ENCODE peak calls at places on chromosomes 7 and 10, in nine cellular contexts. E is CD4-positive, alpha-beta T cell; S is fibroblast of lung; I is stomach; T is transverse colon; G is RWPE1; Q is WERI-Rb-1; V is right atrium auricular region; C is GM12865. M is an unnamed sample.

GRCh38 chr10:10209152-10209551 is 808.5 kb upstream of the CELF2 start:
- DNase-seq in T (no peak), V (peak; percentile 61), G (no peak), Q (no peak), S (peak; percentile 94), I (no peak), C (peak; percentile 76), E (no peak), M (no peak)

GRCh38 chr7:44131173-44132009 is 8.0 kb upstream of the POLD2 start:
- DNase-seq in V (no peak), G (peak; percentile 23), Q (peak; percentile 79), C (peak; percentile 18), T (no peak), E (no peak), S (peak; percentile 42), I (no peak), M (no peak)

GRCh38 chr7:148888300-148888699 is 4.2 kb upstream of the EZH2 start:
- DNase-seq in C (no peak), V (no peak), Q (no peak), I (no peak), T (no peak), S (no peak), E (no peak), G (no peak), M (no peak)

GRCh38 chr10:76403876-76404275 is 972.5 kb downstream of the LRMDA start:
- DNase-seq in I (no peak), T (no peak), S (peak; percentile 69), V (peak; percentile 62), C (no peak), E (no peak), Q (no peak), G (peak; percentile 39), M (no peak)

GRCh38 chr7:191105-192034 is 1.0 kb upstream of the FAM20C start:
- DNase-seq in G (peak; percentile 64), T (no peak), V (peak; percentile 81), E (no peak), S (peak; percentile 90), Q (peak; percentile 77), C (no peak), I (no peak), M (no peak)

GRCh38 chr10:15487376-15487775 is 116.3 kb upstream of the FAM171A1 start:
- DNase-seq in S (no peak), Q (no peak), E (no peak), I (no peak), G (no peak), C (no peak), V (no peak), T (no peak), M (no peak)

GRCh38 chr7:133782470-133782869 is 344.7 kb upstream of the LRGUK start:
- DNase-seq in I (no peak), V (no peak), T (no peak), Q (no peak), S (no peak), C (no peak), G (no peak), E (no peak), M (no peak)

GRCh38 chr7:138865843-138866242 is 67.8 kb upstream of the ATP6V0A4 start:
- DNase-seq in T (no peak), G (peak; percentile 2), I (no peak), V (no peak), C (peak; percentile 38), S (no peak), E (peak; percentile 40), Q (peak; percentile 16), M (no peak)

GRCh38 chr7:116954443-116954838 is 1.1 kb downstream of the ST7 start:
- DNase-seq in V (no peak), C (no peak), T (no peak), I (no peak), G (no peak), Q (no peak), S (no peak), E (no peak), M (no peak)

GRCh38 chr7:116955340-116955739 is 2.0 kb downstream of the ST7 start:
- DNase-seq in S (no peak), G (no peak), I (no peak), V (no peak), E (no peak), Q (no peak), C (peak; percentile 44), T (no peak), M (no peak)

GRCh38 chr7:116952640-116953371 is 495 bp upstream of the ST7 start:
- DNase-seq in E (no peak), T (peak; percentile 13), C (peak; percentile 74), G (peak; percentile 26), S (peak; percentile 59), I (peak; percentile 73), V (peak; percentile 81), Q (peak; percentile 14), M (peak; percentile 72)

GRCh38 chr7:116953372-116953726 is at the start of gene ST7:
- DNase-seq in Q (peak; percentile 38), I (peak; percentile 63), T (peak; percentile 64), E (peak; percentile 66), S (peak; percentile 70), V (peak; percentile 67), G (peak; percentile 57), C (peak; percentile 78), M (peak; percentile 73)

GRCh38 chr7:116953727-116954442 is 584 bp downstream of the ST7 start:
- DNase-seq in T (peak; percentile 61), I (peak; percentile 51), E (peak; percentile 57), V (no peak), G (peak; percentile 62), C (peak; percentile 64), Q (peak; percentile 13), S (peak; percentile 93), M (peak; percentile 73)
- TF ChIP-seq CTCF in T (no peak), I (no peak), E (no peak), V (no peak), G (no peak), C (no peak), Q (no peak), S (no peak), M (no peak)

DNA sequence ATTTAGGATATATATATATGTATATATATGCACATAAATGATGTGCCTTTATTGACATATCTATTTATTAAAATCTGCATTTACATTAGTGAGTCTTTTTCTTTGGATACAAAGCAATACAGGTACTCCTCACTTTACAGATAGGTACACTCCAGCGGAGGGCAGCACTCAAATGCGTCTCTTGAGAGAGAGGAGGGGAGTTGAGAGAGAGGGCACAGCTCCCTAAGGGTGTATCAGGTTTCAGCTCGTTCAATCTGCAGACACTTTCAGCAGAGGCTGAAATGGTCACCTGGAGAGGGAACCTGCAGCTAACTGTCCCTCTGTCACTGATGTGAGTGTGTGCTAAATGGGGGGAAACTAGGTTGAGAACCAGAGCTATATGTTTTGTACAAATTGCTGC is 21.5 kb downstream of the C10orf53 start:
- DNase-seq in I (no peak), T (no peak), Q (peak; percentile 9), G (no peak), V (no peak), C (no peak), S (no peak), E (no peak), M (no peak)
- TF ChIP-seq CTCF in I (no peak), T (no peak), Q (no peak), G (no peak), V (no peak), C (no peak), S (no peak), E (no peak), M (no peak)

DNA sequence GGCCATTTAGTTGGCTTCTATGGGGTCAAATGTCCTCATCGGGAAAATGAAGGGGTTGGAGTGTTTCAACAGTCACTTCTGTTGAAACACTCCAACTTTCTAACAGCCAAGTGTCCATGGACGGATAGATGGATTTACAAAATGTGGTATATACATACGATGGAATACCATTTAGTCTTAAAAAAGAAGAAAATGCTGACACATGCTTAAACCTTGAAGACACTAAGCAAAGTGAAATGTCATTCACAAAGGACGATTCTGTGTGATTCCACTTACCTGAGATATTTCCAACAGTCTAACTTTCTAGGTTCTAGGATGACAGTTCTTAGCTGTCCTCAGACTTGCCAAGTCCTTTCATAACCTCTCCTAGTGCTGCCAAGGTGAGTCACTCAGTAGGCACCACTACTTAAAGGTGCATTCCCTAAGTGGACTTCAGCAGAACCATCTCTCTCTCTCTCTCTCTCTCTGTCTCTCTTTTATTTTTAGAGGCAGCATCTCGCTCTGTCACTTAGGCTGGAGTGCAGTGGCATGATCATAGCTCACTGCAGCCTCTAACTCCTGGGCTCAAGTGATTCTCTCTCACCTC is 69.0 kb downstream of the DENND2A start:
- DNase-seq in S (no peak), V (no peak), E (no peak), Q (no peak), C (no peak), G (peak; percentile 61), I (no peak), T (no peak), M (no peak)
- TF ChIP-seq CTCF in S (no peak), V (no peak), E (no peak), Q (no peak), C (no peak), G (no peak), I (no peak), T (no peak), M (no peak)

GRCh38 chr10:72328045-72328828 is 26.5 kb downstream of the DNAJB12 start:
- DNase-seq in E (no peak), T (peak; percentile 72), G (no peak), S (peak; percentile 79), C (peak; percentile 67), V (peak; percentile 85), Q (peak; percentile 86), I (peak; percentile 85), M (no peak)

GRCh38 chr10:72328829-72329204 is 25.9 kb downstream of the DNAJB12 start:
- DNase-seq in Q (no peak), S (no peak), C (peak; percentile 54), T (no peak), I (no peak), G (no peak), E (no peak), V (no peak), M (no peak)

GRCh38 chr10:72331575-72332422 is 22.9 kb downstream of the DNAJB12 start:
- DNase-seq in Q (no peak), I (peak; percentile 91), V (peak; percentile 82), C (peak; percentile 96), T (peak; percentile 86), E (peak; percentile 91), G (peak; percentile 97), S (peak; percentile 91), M (no peak)

GRCh38 chr10:72330059-72330426 is 24.7 kb downstream of the DNAJB12 start:
- DNase-seq in G (no peak), C (no peak), V (no peak), Q (no peak), T (no peak), S (no peak), I (no peak), E (no peak), M (no peak)

DNA sequence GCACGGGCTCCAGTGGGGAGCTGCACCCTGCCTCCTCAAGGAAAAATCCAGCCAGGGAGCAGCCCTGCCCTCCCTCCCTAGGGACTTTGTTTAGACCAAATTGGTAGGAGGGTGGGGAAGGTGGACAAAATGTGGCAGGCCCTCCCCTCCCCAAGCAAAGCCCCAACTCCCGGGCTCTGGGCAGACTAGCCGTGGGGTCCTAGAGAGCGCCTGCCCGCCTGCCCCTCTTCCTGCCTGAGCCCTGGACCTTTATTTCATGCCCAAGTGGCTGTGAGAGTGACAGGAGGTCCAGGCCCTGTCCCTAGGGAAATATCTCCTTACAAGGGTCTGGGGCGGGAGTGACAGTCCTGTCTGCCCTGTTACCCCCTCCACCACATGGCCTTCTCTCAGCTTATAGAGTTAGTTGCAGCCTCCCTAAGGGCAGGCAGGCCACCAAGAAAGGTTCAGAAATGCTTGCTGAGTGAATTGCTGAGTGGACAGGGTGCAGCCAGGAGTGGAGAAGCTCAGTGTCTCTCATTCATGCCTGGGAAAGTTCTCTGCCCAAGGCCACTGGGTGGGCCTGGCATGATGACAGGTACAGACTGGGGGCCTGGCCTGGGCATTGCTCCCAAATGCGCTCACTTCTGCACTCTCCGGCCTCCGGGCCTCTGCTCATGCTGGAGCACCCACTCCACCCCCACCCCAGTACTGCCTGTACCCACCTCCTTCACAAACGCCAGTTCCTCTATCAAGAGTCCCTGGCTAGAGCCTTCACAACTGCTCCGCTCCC is 25.2 kb downstream of the DNAJB12 start:
- DNase-seq in C (no peak), S (no peak), Q (no peak), T (no peak), V (no peak), G (no peak), E (no peak), I (peak; percentile 66), M (no peak)
- TF ChIP-seq CTCF in C (no peak), S (no peak), Q (no peak), T (no peak), V (no peak), G (no peak), E (no peak), I (no peak), M (no peak)